ENCODE peak calls at places on chromosome 17, in four cellular contexts. P, J, G and S are unnamed samples. For H3K36me3, the result is how much of the 10 kb centered on the place peaks cover.

GRCh38 chr17:68763551-68763950 is 162.4 kb upstream of the FAM20A start:
- DNase-seq in G (no peak), J (no peak), P (peak), S (no peak)

GRCh38 chr17:67689534-67690177 is 28.1 kb upstream of the NOL11 start:
- DNase-seq in P (peak), G (peak), J (peak), S (peak)

GRCh38 chr17:61635913-61636432 is 45.0 kb upstream of the NACA2 start:
- DNase-seq in J (peak), G (peak), P (peak), S (no peak)

GRCh38 chr17:80965606-80966005 is 26.0 kb upstream of the CHMP6 start:
- DNase-seq in J (no peak), G (no peak), P (no peak), S (no peak)

GRCh38 chr17:78269893-78270490 is 38.6 kb downstream of the TMEM235 start:
- DNase-seq in G (no peak), J (peak), P (no peak), S (no peak)

GRCh38 chr17:32943647-32944191 is 15.8 kb downstream of the TMEM98 start:
- DNase-seq in G (no peak), J (peak), P (peak), S (peak)

GRCh38 chr17:56203430-56203829 is 50.2 kb downstream of the ANKFN1 start:
- DNase-seq in J (no peak), G (peak), P (peak), S (no peak)

GRCh38 chr17:42920922-42921321 is 20.3 kb downstream of the G6PC1 start:
- DNase-seq in J (no peak), G (no peak), P (no peak), S (peak)

GRCh38 chr17:72756256-72756655 is 336.2 kb downstream of the SLC39A11 start:
- DNase-seq in G (no peak), P (no peak), J (no peak), S (no peak)

GRCh38 chr17:69525920-69526841 is 111.7 kb downstream of the MAP2K6 start:
- DNase-seq in J (peak), P (peak), G (peak), S (no peak)

GRCh38 chr17:7914771-7915610 is 1.1 kb downstream of the RNF227 start:
- DNase-seq in P (peak), G (no peak), J (no peak), S (no peak)

GRCh38 chr17:34665150-34665802 is 85.9 kb downstream of the TMEM132E start:
- DNase-seq in G (no peak), J (peak), P (no peak), S (no peak)

GRCh38 chr17:19706791-19707727 is 9.3 kb downstream of the SLC47A2 start:
- DNase-seq in P (no peak), J (peak), G (no peak), S (no peak)

GRCh38 chr17:8448310-8448709 is 12.6 kb downstream of the NDEL1 start:
- DNase-seq in P (no peak), J (no peak), G (no peak), S (no peak)

GRCh38 chr17:81690549-81690948 is 6.7 kb downstream of the HGS start:
- DNase-seq in P (no peak), J (no peak), G (no peak), S (no peak)

GRCh38 chr17:73228748-73229236 is 32.9 kb downstream of the CPSF4L start:
- DNase-seq in J (peak), P (peak), G (peak), S (peak)

GRCh38 chr17:8322078-8322477 is 12.0 kb downstream of the ARHGEF15 start:
- DNase-seq in P (no peak), J (no peak), G (no peak), S (no peak)

GRCh38 chr17:57672205-57672632 is 72.9 kb downstream of the CCDC182 start:
- DNase-seq in J (no peak), P (peak), G (no peak), S (no peak)

GRCh38 chr17:63478814-63479494 is 2.1 kb downstream of the ACE start:
- DNase-seq in P (peak), J (peak), G (peak), S (peak)

GRCh38 chr17:68981288-68981687 is 26.1 kb upstream of the ABCA8 start:
- DNase-seq in P (peak), G (no peak), J (no peak), S (peak)

GRCh38 chr17:8894673-8895578 is 27.5 kb upstream of the PIK3R6 start:
- DNase-seq in P (peak), G (peak), J (peak), S (no peak)

DNA sequence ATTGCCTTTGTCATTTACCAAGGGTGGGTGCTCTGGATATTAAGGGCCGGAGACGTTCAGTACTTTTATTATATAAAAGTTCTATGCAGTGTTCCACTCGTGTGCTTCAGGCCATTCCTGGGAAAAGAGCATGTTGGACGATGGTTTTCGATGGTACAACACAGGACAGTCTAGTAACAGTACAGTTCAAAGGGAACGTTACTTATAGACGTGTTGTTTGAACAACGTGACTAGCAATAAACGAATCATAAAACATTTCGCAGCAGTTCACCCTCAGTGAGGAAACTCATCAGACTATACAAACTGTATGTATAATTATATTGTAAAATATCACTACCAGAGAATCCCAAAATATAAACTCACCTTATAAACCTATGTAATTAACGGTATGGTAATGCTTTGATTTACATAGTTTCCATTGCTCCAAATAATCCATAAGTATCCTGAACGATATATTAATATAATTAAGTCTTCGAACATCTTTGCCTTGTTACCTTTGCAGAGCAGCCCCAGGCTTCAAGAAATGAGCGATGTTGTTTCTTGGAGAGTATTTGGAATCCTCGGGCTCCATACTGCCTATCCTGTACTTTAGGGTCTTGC is 589 bp downstream of the NMT1 start:
- DNase-seq in P (no peak), G (no peak), J (no peak), S (no peak)
- H3K36me3 ChIP-seq in P (under half), G (under half), J (under half), S (under half)

GRCh38 chr17:47982091-47982617 is 11.2 kb downstream of the CDK5RAP3 start:
- DNase-seq in G (peak), P (no peak), J (no peak), S (no peak)
- H3K4me3 ChIP-seq in G (no peak), P (no peak), J (no peak), S (no peak)

GRCh38 chr17:64615025-64615677 is 47.0 kb downstream of the SMURF2 start:
- DNase-seq in J (no peak), P (peak), G (no peak), S (no peak)

GRCh38 chr17:64622931-64623654 is 39.0 kb downstream of the SMURF2 start:
- DNase-seq in G (no peak), J (no peak), P (peak), S (no peak)

GRCh38 chr17:64617125-64617780 is 44.9 kb downstream of the SMURF2 start:
- DNase-seq in G (no peak), P (peak), J (no peak), S (no peak)

GRCh38 chr17:64621772-64622171 is 40.3 kb downstream of the SMURF2 start:
- DNase-seq in P (no peak), G (no peak), J (no peak), S (no peak)

GRCh38 chr17:64618848-64619247 is 43.3 kb downstream of the SMURF2 start:
- DNase-seq in P (no peak), G (no peak), J (no peak), S (no peak)
- H3K36me3 ChIP-seq in P (under half), G (under half), J (under half), S (under half)

DNA sequence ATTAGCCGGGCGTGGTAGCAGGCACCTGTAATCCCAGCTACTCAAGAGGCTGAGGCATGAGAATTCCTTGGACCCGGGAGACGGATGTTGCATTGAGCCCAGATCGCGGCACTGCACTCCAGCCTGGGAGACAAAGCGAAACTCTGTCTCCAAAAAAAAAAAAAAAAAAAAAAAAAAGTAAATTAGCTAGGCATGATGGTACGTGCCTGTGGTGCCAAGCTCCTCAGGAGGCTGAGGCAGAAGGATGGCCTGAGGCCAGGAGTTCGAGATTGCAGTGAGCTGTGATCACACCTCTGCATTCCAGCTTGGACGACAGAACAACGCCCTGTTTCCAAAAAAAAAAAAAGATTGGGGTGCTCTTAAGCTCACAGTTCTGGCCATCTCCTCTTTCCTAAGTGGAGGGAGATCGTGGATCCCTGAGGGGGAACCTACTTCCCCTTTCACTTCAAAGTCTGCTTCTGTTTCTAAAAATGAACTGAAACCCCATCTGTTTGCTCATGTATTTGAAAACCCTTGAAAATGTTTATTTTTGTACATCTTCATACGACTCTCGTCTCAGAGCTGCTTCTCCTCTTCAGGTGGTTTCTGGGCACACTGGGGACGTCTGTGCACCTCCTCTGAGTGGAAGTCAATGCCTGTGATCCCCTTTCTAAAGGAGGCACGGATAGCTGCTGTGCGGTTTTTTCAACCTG is 138.7 kb downstream of the PRKCA start:
- DNase-seq in J (no peak), P (peak), G (no peak), S (no peak)
- H3K4me3 ChIP-seq in J (no peak), P (no peak), G (no peak), S (no peak)

DNA sequence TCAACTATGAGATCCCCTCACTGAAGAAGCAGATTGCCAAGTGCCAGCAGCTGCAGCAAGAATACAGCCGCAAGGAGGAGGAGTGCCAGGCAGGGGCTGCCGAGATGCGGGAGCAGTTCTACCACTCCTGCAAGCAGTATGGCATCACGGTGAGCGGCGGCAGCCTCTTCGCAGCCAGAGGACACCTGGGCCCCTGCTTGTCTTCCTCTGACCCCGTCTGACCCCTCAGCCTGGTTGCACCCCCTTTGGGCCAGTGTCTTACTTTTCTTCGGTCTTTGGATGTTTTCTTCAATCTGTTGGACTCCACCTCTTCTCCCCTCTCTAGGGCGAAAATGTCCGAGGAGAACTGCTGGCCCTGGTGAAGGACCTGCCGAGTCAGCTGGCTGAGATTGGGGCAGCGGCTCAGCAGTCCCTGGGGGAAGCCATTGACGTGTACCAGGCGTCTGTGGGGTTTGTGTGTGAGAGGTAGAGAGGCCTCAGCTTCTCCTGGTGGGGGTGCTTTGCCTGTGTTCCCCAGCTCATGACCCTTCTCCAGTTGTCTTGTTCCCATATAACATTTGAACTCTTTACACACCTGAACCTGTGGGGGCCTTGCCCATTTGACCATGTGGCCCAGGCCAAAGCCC is 4.4 kb downstream of the CDK5RAP3 start:
- DNase-seq in G (no peak), P (no peak), J (peak), S (no peak)
- H3K36me3 ChIP-seq in G (half or more), P (under half), J (under half), S (under half)

DNA sequence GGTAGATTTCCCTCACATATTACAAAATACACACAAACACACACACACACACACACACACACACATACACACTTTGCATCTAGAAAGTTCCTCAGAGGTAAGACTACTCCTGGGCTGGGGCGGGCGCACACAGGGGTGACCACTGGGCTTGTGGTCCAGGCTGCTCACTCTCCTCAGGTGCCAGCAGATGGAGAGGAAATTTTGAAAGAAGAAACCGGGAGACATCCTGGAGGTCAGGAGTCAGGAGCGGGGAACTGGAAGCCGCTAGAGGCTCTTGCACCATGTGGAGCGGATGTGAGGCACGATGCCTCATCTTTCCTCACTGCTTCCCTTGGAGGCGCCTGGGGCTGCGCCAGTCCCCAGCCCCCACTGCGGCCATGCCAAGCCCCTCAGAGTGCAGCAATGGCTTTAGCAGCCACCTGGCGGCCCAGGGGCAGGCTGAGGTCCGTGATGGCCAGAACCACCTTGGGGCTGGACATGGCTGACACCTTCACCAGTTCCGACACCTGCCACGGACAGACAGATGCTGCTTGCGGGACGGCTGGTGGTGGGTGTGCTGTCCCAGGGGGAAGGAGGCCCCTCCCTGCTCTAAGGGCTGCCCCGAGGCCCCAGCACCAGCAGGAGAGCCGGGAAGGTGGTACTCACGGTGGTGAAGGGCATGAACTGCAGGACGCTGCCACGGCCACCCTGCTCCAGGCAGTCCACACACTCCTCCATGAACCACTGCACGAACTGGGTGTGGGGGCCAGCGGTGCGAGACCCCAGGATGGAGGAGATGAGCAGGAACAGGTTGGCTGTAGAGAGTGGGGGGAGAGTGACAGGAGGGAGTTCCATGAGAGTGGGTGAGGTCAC is 4.1 kb downstream of the CSF3 start:
- DNase-seq in J (peak), G (no peak), P (peak), S (no peak)
- H3K4me3 ChIP-seq in J (no peak), G (no peak), P (peak), S (no peak)

GRCh38 chr17:51641999-51642398 is 381.7 kb downstream of the UTP18 start:
- DNase-seq in J (no peak), G (no peak), P (no peak), S (no peak)

GRCh38 chr17:51640108-51640622 is 379.8 kb downstream of the UTP18 start:
- DNase-seq in J (peak), P (no peak), G (peak), S (no peak)

GRCh38 chr17:51643702-51644490 is 383.6 kb downstream of the UTP18 start:
- DNase-seq in J (no peak), P (no peak), G (no peak), S (no peak)

GRCh38 chr17:51636291-51636690 is 375.9 kb downstream of the UTP18 start:
- DNase-seq in G (no peak), J (peak), P (no peak), S (no peak)

DNA sequence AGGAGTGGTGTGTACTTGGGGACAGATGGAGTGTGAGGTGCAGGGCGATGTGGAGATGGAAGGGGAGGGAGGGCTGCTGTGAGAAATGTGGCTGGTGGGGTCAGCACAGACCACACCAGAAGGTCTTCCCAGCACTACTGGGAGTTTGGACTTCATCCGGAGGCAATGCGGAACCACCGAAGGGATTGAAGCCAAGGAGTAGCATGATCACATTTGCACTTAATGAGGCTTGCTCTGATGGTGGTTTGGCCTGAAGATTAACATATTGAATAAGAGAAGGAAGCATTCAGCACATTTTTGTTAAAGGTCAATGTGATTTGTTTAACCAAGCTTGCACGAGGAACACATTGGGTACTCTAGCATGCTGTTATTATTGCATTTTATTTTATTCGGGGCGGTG is 378.6 kb downstream of the UTP18 start:
- DNase-seq in P (no peak), G (no peak), J (no peak), S (no peak)
- H3K36me3 ChIP-seq in P (under half), G (under half), J (under half), S (under half)